ENCODE peak calls at places on chromosome 7, in eight cellular contexts. One of them, this sample, is unnamed.

GRCh38 chr7:47635091-47636090 is 53.5 kb upstream of the TNS3 start:
- DNase-seq in aorta: peak
- DNase-seq in GM23338: peak
- DNase-seq in adrenal gland: peak
- DNase-seq in PC-3: peak
- DNase-seq in spleen: no peak
- DNase-seq in lower lobe of right lung: peak
- DNase-seq in left ventricle myocardium inferior: no peak
- DNase-seq in this sample: peak

GRCh38 chr7:1490837-1491236 is 13.4 kb downstream of the INTS1 start:
- DNase-seq in aorta: no peak
- DNase-seq in GM23338: no peak
- DNase-seq in adrenal gland: no peak
- DNase-seq in PC-3: no peak
- DNase-seq in spleen: no peak
- DNase-seq in lower lobe of right lung: no peak
- DNase-seq in left ventricle myocardium inferior: no peak
- DNase-seq in this sample: no peak

GRCh38 chr7:2688409-2689342 is 674 bp downstream of the AMZ1 start:
- DNase-seq in aorta: no peak
- DNase-seq in GM23338: no peak
- DNase-seq in adrenal gland: no peak
- DNase-seq in PC-3: no peak
- DNase-seq in spleen: peak
- DNase-seq in lower lobe of right lung: no peak
- DNase-seq in left ventricle myocardium inferior: no peak
- DNase-seq in this sample: peak

GRCh38 chr7:17342726-17343125 is 44.3 kb downstream of the AHR start:
- DNase-seq in aorta: no peak
- DNase-seq in GM23338: no peak
- DNase-seq in adrenal gland: no peak
- DNase-seq in PC-3: no peak
- DNase-seq in spleen: no peak
- DNase-seq in lower lobe of right lung: no peak
- DNase-seq in left ventricle myocardium inferior: no peak
- DNase-seq in this sample: no peak

GRCh38 chr7:123580406-123581161 is 21.0 kb upstream of the ASB15 start:
- DNase-seq in aorta: no peak
- DNase-seq in GM23338: peak
- DNase-seq in adrenal gland: peak
- DNase-seq in PC-3: peak
- DNase-seq in spleen: no peak
- DNase-seq in lower lobe of right lung: no peak
- DNase-seq in left ventricle myocardium inferior: no peak
- DNase-seq in this sample: peak

GRCh38 chr7:76403780-76404494 is 5.6 kb downstream of the SSC4D start:
- DNase-seq in aorta: no peak
- DNase-seq in GM23338: no peak
- DNase-seq in adrenal gland: no peak
- DNase-seq in PC-3: no peak
- DNase-seq in spleen: no peak
- DNase-seq in lower lobe of right lung: peak
- DNase-seq in left ventricle myocardium inferior: no peak
- DNase-seq in this sample: no peak

GRCh38 chr7:51451751-51452465 is 135.3 kb upstream of the COBL start:
- DNase-seq in aorta: no peak
- DNase-seq in GM23338: peak
- DNase-seq in adrenal gland: no peak
- DNase-seq in PC-3: no peak
- DNase-seq in spleen: no peak
- DNase-seq in lower lobe of right lung: no peak
- DNase-seq in left ventricle myocardium inferior: no peak
- DNase-seq in this sample: no peak

GRCh38 chr7:98038731-98039130 is 48.7 kb upstream of the OCM2 start:
- DNase-seq in aorta: no peak
- DNase-seq in GM23338: no peak
- DNase-seq in adrenal gland: no peak
- DNase-seq in PC-3: no peak
- DNase-seq in spleen: no peak
- DNase-seq in lower lobe of right lung: no peak
- DNase-seq in left ventricle myocardium inferior: no peak
- DNase-seq in this sample: no peak

GRCh38 chr7:63789378-63790176 is 209.1 kb upstream of the ZNF722 start:
- DNase-seq in aorta: no peak
- DNase-seq in GM23338: no peak
- DNase-seq in adrenal gland: no peak
- DNase-seq in PC-3: peak
- DNase-seq in spleen: no peak
- DNase-seq in lower lobe of right lung: no peak
- DNase-seq in left ventricle myocardium inferior: peak
- DNase-seq in this sample: no peak

GRCh38 chr7:125899577-125899976 is 970.0 kb upstream of the POT1 start:
- DNase-seq in aorta: no peak
- DNase-seq in GM23338: peak
- DNase-seq in adrenal gland: no peak
- DNase-seq in PC-3: no peak
- DNase-seq in spleen: no peak
- DNase-seq in lower lobe of right lung: no peak
- DNase-seq in left ventricle myocardium inferior: no peak
- DNase-seq in this sample: no peak

GRCh38 chr7:1360521-1360971 is 98.7 kb downstream of the MICALL2 start:
- DNase-seq in aorta: peak
- DNase-seq in GM23338: no peak
- DNase-seq in adrenal gland: no peak
- DNase-seq in PC-3: no peak
- DNase-seq in spleen: peak
- DNase-seq in lower lobe of right lung: peak
- DNase-seq in left ventricle myocardium inferior: no peak
- DNase-seq in this sample: no peak

GRCh38 chr7:40733578-40733977 is 598.8 kb downstream of the SUGCT start:
- DNase-seq in aorta: no peak
- DNase-seq in GM23338: no peak
- DNase-seq in adrenal gland: no peak
- DNase-seq in PC-3: no peak
- DNase-seq in spleen: no peak
- DNase-seq in lower lobe of right lung: no peak
- DNase-seq in left ventricle myocardium inferior: no peak
- DNase-seq in this sample: no peak

GRCh38 chr7:5139998-5140397 is 50.0 kb upstream of the WIPI2 start:
- DNase-seq in aorta: no peak
- DNase-seq in GM23338: peak
- DNase-seq in adrenal gland: peak
- DNase-seq in PC-3: peak
- DNase-seq in spleen: no peak
- DNase-seq in lower lobe of right lung: no peak
- DNase-seq in left ventricle myocardium inferior: no peak
- DNase-seq in this sample: peak

GRCh38 chr7:158495780-158496179 is 91.8 kb downstream of the PTPRN2 start:
- DNase-seq in aorta: no peak
- DNase-seq in GM23338: peak
- DNase-seq in adrenal gland: no peak
- DNase-seq in PC-3: peak
- DNase-seq in spleen: peak
- DNase-seq in lower lobe of right lung: no peak
- DNase-seq in left ventricle myocardium inferior: no peak
- DNase-seq in this sample: peak

GRCh38 chr7:30171753-30172447 is 37.1 kb downstream of the MTURN start:
- DNase-seq in aorta: no peak
- DNase-seq in GM23338: no peak
- DNase-seq in adrenal gland: no peak
- DNase-seq in PC-3: peak
- DNase-seq in spleen: no peak
- DNase-seq in lower lobe of right lung: no peak
- DNase-seq in left ventricle myocardium inferior: no peak
- DNase-seq in this sample: peak

GRCh38 chr7:33645096-33645495 is 260.2 kb upstream of the BMPER start:
- DNase-seq in aorta: no peak
- DNase-seq in GM23338: no peak
- DNase-seq in adrenal gland: no peak
- DNase-seq in PC-3: no peak
- DNase-seq in spleen: no peak
- DNase-seq in lower lobe of right lung: no peak
- DNase-seq in left ventricle myocardium inferior: no peak
- DNase-seq in this sample: peak

GRCh38 chr7:45647967-45648670 is 74.0 kb downstream of the ADCY1 start:
- DNase-seq in aorta: no peak
- DNase-seq in GM23338: no peak
- DNase-seq in adrenal gland: no peak
- DNase-seq in PC-3: no peak
- DNase-seq in spleen: no peak
- DNase-seq in lower lobe of right lung: no peak
- DNase-seq in left ventricle myocardium inferior: no peak
- DNase-seq in this sample: no peak

GRCh38 chr7:138195207-138195606 is 118.9 kb downstream of the AKR1D1 start:
- DNase-seq in aorta: no peak
- DNase-seq in GM23338: no peak
- DNase-seq in adrenal gland: no peak
- DNase-seq in PC-3: no peak
- DNase-seq in spleen: no peak
- DNase-seq in lower lobe of right lung: no peak
- DNase-seq in left ventricle myocardium inferior: no peak
- DNase-seq in this sample: no peak

GRCh38 chr7:149771199-149771636 is 2.2 kb downstream of the ZNF467 start:
- DNase-seq in aorta: no peak
- DNase-seq in GM23338: peak
- DNase-seq in adrenal gland: peak
- DNase-seq in PC-3: peak
- DNase-seq in spleen: peak
- DNase-seq in lower lobe of right lung: no peak
- DNase-seq in left ventricle myocardium inferior: peak
- DNase-seq in this sample: peak

GRCh38 chr7:12716722-12717121 is 29.3 kb downstream of the ARL4A start:
- DNase-seq in aorta: no peak
- DNase-seq in GM23338: no peak
- DNase-seq in adrenal gland: no peak
- DNase-seq in PC-3: no peak
- DNase-seq in spleen: no peak
- DNase-seq in lower lobe of right lung: no peak
- DNase-seq in left ventricle myocardium inferior: no peak
- DNase-seq in this sample: no peak
- H3K27ac ChIP-seq in aorta: no peak
- H3K27ac ChIP-seq in GM23338: no peak
- H3K27ac ChIP-seq in adrenal gland: no peak
- H3K27ac ChIP-seq in PC-3: peak
- H3K27ac ChIP-seq in spleen: no peak
- H3K27ac ChIP-seq in lower lobe of right lung: peak
- H3K27ac ChIP-seq in left ventricle myocardium inferior: peak
- H3K27ac ChIP-seq in this sample: no peak

DNA sequence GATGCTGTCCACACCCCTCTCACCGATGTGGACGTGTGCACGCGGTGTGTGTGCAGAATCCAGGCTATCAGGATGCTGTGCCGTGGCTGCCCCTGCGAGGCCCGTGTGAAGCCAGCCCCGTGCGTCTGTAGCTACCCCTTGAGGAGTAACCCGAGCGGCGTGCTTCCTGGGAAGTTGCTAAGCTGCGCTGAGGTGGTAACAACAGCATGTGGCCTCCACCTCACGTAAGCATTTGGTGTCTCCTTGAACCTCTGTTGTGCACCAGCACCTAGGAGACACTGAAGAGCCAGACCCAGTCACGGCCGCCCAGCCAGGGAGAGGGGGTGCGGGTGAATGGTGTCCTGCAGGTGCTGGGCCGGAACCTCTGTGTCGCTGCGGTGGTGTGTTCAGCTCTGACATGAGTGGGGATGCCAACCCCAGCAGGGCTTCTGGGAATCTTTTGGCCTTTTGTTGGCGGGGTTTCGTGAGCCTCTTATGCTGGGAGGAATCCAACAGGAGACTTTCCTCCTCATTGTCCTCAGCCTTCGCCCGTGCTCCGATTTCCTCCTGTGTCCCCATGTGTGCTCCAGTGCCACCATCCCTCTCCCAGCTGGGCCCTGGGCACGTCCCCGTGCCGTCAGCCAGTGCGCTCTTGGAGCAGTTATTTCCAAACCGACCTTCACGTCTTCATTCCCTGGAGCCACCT is 60.4 kb downstream of the DNAJB6 start:
- DNase-seq in aorta: no peak
- DNase-seq in GM23338: no peak
- DNase-seq in adrenal gland: no peak
- DNase-seq in PC-3: no peak
- DNase-seq in spleen: no peak
- DNase-seq in lower lobe of right lung: no peak
- DNase-seq in left ventricle myocardium inferior: no peak
- DNase-seq in this sample: peak
- H3K27ac ChIP-seq in aorta: peak
- H3K27ac ChIP-seq in GM23338: peak
- H3K27ac ChIP-seq in adrenal gland: no peak
- H3K27ac ChIP-seq in PC-3: peak
- H3K27ac ChIP-seq in spleen: no peak
- H3K27ac ChIP-seq in lower lobe of right lung: peak
- H3K27ac ChIP-seq in left ventricle myocardium inferior: peak
- H3K27ac ChIP-seq in this sample: peak

GRCh38 chr7:101913876-101914275 is 96.5 kb downstream of the CUX1 start:
- DNase-seq in aorta: no peak
- DNase-seq in GM23338: no peak
- DNase-seq in adrenal gland: no peak
- DNase-seq in PC-3: no peak
- DNase-seq in spleen: no peak
- DNase-seq in lower lobe of right lung: no peak
- DNase-seq in left ventricle myocardium inferior: no peak
- DNase-seq in this sample: no peak
- H3K27ac ChIP-seq in aorta: no peak
- H3K27ac ChIP-seq in GM23338: no peak
- H3K27ac ChIP-seq in adrenal gland: no peak
- H3K27ac ChIP-seq in PC-3: no peak
- H3K27ac ChIP-seq in spleen: no peak
- H3K27ac ChIP-seq in lower lobe of right lung: peak
- H3K27ac ChIP-seq in left ventricle myocardium inferior: peak
- H3K27ac ChIP-seq in this sample: no peak

GRCh38 chr7:155840909-155841308 is 28.6 kb upstream of the SHH start:
- DNase-seq in aorta: no peak
- DNase-seq in GM23338: no peak
- DNase-seq in adrenal gland: no peak
- DNase-seq in PC-3: no peak
- DNase-seq in spleen: peak
- DNase-seq in lower lobe of right lung: no peak
- DNase-seq in left ventricle myocardium inferior: no peak
- DNase-seq in this sample: no peak
- H3K27ac ChIP-seq in aorta: no peak
- H3K27ac ChIP-seq in GM23338: no peak
- H3K27ac ChIP-seq in adrenal gland: no peak
- H3K27ac ChIP-seq in PC-3: no peak
- H3K27ac ChIP-seq in spleen: no peak
- H3K27ac ChIP-seq in lower lobe of right lung: no peak
- H3K27ac ChIP-seq in left ventricle myocardium inferior: no peak
- H3K27ac ChIP-seq in this sample: no peak